ENCODE peak calls at places on chromosomes 7 and 10, in seven cellular contexts. F is colonic mucosa, B is GM13976, T is astrocyte of the cerebellum, S is B cell, Q is activated B cell treated with CpG ODN at 0.5 μM for 24 hours, I is lower leg skin. A is an unnamed sample.

GRCh38 chr7:123747089-123747488 is 1.7 kb downstream of the WASL start:
- DNase-seq in F (no peak), B (no peak), T (no peak), S (no peak), Q (no peak), I (no peak), A (peak)

GRCh38 chr10:62850646-62851045 is 34.5 kb upstream of the EGR2 start:
- DNase-seq in F (no peak), B (no peak), T (no peak), S (peak), Q (no peak), I (no peak), A (no peak)

GRCh38 chr7:43771128-43771527 is 12.6 kb downstream of the BLVRA start:
- DNase-seq in F (no peak), B (no peak), T (no peak), S (no peak), Q (no peak), I (no peak), A (no peak)

GRCh38 chr7:5766321-5766761 is 15.1 kb downstream of the RNF216 start:
- DNase-seq in F (no peak), B (no peak), T (peak), S (no peak), Q (no peak), I (no peak), A (no peak)

GRCh38 chr7:30173058-30173897 is 38.5 kb downstream of the MTURN start:
- DNase-seq in F (peak), B (no peak), T (peak), S (no peak), Q (no peak), I (peak), A (no peak)

GRCh38 chr7:130143986-130144618 is 61.1 kb downstream of the TMEM209 start:
- DNase-seq in F (peak), B (no peak), T (no peak), S (no peak), Q (no peak), I (peak), A (no peak)

GRCh38 chr7:158431941-158432347 is 155.7 kb downstream of the PTPRN2 start:
- DNase-seq in F (peak), B (no peak), T (peak), S (no peak), Q (no peak), I (peak), A (no peak)

GRCh38 chr10:126375926-126376554 is 12.2 kb downstream of the ADAM12 start:
- DNase-seq in F (no peak), B (no peak), T (no peak), S (no peak), Q (no peak), I (no peak), A (no peak)

GRCh38 chr7:32958046-32959025 is 1.1 kb downstream of the FKBP9 start:
- DNase-seq in F (peak), B (peak), T (no peak), S (no peak), Q (no peak), I (peak), A (no peak)

GRCh38 chr7:44912775-44913347 is 27.5 kb upstream of the PURB start:
- DNase-seq in F (no peak), B (no peak), T (no peak), S (no peak), Q (no peak), I (no peak), A (no peak)

GRCh38 chr7:28045592-28045991 is 135.0 kb downstream of the JAZF1 start:
- DNase-seq in F (no peak), B (no peak), T (no peak), S (no peak), Q (no peak), I (no peak), A (no peak)

GRCh38 chr7:28044825-28045224 is 135.8 kb downstream of the JAZF1 start:
- DNase-seq in F (no peak), B (no peak), T (no peak), S (no peak), Q (no peak), I (no peak), A (no peak)

GRCh38 chr7:28042721-28043120 is 137.9 kb downstream of the JAZF1 start:
- DNase-seq in F (no peak), B (no peak), T (no peak), S (no peak), Q (no peak), I (no peak), A (no peak)

GRCh38 chr7:28038175-28038855 is 142.3 kb downstream of the JAZF1 start:
- DNase-seq in F (no peak), B (no peak), T (no peak), S (no peak), Q (no peak), I (no peak), A (no peak)

DNA sequence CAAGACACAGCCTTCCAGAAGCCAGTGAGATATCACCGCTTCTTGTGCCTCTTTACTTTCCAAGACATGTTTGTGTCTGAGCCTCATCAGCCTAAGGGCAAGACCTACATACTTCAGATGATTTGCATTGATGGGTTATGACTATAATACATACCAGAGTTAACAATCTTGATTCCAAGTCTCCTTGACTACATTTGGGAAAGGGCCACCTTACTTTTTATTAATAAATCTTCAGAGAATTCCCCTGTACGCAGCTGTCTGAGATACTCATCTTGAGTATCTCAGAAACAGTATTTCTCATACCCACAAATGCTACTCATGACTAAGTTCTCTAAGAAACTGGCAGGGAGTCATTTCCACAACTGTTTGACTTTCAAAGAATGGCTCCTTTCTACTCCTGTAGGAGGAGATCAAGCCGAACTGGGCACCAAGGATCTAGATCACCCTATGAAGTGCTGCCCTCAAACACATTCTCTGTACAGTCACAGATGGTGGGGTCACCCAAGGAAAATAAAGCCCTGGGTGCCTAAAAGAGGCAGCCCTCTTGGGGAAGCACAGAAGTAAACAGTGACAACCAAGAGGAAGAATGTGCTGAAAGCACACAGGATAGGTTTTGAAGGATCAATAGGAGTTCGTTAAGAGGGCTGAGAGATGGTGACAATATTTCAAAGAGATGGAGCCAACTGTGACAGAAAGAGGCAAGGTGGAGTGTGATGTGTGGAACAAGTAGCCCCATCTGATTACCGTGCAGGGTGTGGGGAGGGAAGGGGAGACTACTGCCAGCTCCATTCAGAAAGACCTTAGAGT is 138.9 kb downstream of the JAZF1 start:
- DNase-seq in F (no peak), B (no peak), T (no peak), S (no peak), Q (no peak), I (no peak), A (no peak)
- TF ChIP-seq CTCF in F (no peak), B (no peak), T (no peak), S (no peak), Q (no peak), I (no peak), A (no peak)

GRCh38 chr10:16049050-16049449 is 188.7 kb upstream of the MINDY3 start:
- DNase-seq in F (no peak), B (no peak), T (no peak), S (no peak), Q (no peak), I (no peak), A (no peak)
- TF ChIP-seq CTCF in F (no peak), B (no peak), T (no peak), S (no peak), Q (no peak), I (no peak), A (no peak)

GRCh38 chr10:12633776-12634390 is 284.5 kb downstream of the CAMK1D start:
- DNase-seq in F (no peak), B (no peak), T (no peak), S (no peak), Q (no peak), I (peak), A (no peak)
- TF ChIP-seq CTCF in F (no peak), B (no peak), T (no peak), S (no peak), Q (no peak), I (no peak), A (no peak)

GRCh38 chr7:101390901-101391301 is 28.2 kb downstream of the COL26A1 start:
- DNase-seq in F (no peak), B (peak), T (no peak), S (peak), Q (peak), I (no peak), A (peak)
- TF ChIP-seq CTCF in F (no peak), B (no peak), T (no peak), S (no peak), Q (no peak), I (no peak), A (no peak)

DNA sequence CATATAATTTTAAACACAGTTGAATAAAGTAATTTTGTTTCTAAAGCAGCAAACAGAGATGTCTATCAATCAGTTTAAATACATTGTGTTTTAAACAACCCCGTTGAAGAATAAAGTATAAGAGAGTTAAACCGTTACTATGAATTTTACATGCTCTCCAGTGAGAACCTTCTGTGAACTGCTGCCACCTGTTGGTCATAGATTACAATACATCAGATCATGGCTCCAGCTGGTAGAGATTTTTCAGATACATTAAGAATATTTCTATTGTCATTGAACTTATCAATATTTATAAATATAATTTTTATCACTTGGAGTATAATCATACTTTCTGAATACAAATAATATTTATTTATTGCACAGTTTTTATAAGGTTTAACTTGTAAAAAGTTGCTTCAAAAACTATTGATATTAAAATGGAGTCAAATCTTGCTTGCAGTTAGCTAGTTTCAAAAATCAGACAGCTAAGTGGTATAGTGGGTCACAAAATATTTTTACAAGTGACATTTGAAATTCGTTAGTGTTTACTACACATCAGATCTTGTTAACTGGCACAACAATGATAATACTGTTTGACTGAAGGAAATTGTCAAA is 561.1 kb upstream of the PHF14 start:
- DNase-seq in F (peak), B (peak), T (peak), S (peak), Q (no peak), I (no peak), A (peak)
- TF ChIP-seq CTCF in F (peak), B (peak), T (peak), S (peak), Q (peak), I (no peak), A (peak)

DNA sequence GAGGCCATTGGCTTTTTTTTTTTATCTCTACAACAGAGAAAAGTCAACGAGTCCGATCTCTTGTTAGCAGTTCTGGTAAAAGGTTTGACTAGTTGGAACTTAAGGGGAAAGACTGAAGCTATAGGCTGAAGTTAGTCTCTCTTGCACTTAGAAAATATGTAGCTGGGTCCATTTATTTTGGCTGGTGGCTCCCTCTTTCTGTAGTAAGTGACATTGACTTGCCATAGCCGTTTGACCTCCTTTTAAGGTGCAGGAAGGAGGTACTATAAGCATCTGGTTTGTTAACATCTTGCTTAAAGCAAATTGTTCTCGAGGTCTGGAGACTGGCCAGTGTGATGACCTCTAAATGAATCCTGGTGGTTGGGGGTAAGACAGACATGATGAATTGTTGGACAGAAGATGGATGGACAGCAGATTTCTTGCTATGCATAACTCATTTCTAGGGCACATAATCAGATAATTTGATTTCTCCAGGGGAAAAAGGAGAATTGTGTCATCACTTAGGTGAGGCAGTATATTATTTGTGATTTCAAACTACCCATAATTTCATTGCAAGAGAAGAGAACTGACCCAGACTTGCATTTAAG is 356.3 kb upstream of the GALNT17 start:
- DNase-seq in F (no peak), B (peak), T (no peak), S (no peak), Q (no peak), I (no peak), A (no peak)
- TF ChIP-seq CTCF in F (no peak), B (no peak), T (peak), S (no peak), Q (no peak), I (no peak), A (peak)

GRCh38 chr10:78685466-78686163 is 383.2 kb upstream of the ZMIZ1 start:
- DNase-seq in F (no peak), B (no peak), T (no peak), S (no peak), Q (no peak), I (no peak), A (no peak)

GRCh38 chr10:78688221-78688944 is 380.4 kb upstream of the ZMIZ1 start:
- DNase-seq in F (no peak), B (no peak), T (no peak), S (no peak), Q (no peak), I (no peak), A (no peak)

GRCh38 chr10:78687616-78688015 is 381.1 kb upstream of the ZMIZ1 start:
- DNase-seq in F (no peak), B (no peak), T (no peak), S (no peak), Q (no peak), I (no peak), A (no peak)

GRCh38 chr10:78684954-78685353 is 383.8 kb upstream of the ZMIZ1 start:
- DNase-seq in F (no peak), B (no peak), T (no peak), S (no peak), Q (no peak), I (no peak), A (no peak)

DNA sequence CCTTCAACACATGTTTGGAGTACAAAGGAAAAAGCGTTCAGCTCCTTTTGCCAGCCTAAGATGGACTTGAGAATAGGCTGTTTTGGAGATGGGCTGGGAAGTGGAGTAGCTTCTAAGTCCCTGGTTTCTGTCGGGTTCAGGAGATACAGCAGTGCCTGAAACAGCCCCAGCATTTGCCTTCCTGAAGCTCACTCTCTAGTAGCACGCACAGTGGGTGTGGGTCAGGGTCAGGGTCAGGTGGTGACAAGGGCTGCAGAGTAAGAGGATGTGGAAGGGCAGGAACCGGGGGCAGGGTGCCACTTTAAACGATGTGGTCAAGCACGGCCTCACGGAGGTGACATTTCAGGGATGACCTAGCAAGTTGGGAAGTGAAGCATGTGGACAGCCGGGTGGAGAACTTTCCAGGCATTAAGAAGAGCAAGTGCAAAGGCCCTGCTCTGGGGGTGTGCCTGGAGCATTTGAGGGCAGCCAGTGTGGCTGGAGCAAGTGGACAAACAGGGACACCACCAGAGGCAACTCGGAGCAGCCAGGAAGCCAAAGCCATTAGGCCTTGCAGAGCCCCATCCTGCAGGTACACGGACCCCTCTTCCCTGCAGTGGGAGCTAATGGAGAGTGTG is 382.2 kb upstream of the ZMIZ1 start:
- DNase-seq in F (no peak), B (no peak), T (no peak), S (no peak), Q (no peak), I (no peak), A (no peak)
- TF ChIP-seq CTCF in F (no peak), B (no peak), T (no peak), S (no peak), Q (no peak), I (no peak), A (no peak)

GRCh38 chr7:90192876-90193765 is 18.4 kb upstream of the STEAP2 start:
- DNase-seq in F (no peak), B (no peak), T (no peak), S (no peak), Q (no peak), I (no peak), A (no peak)

GRCh38 chr7:90188281-90188680 is 23.3 kb upstream of the STEAP2 start:
- DNase-seq in F (peak), B (no peak), T (no peak), S (no peak), Q (no peak), I (no peak), A (no peak)

GRCh38 chr7:90190995-90191394 is 20.5 kb upstream of the STEAP2 start:
- DNase-seq in F (no peak), B (no peak), T (no peak), S (no peak), Q (no peak), I (no peak), A (no peak)

GRCh38 chr7:90194911-90195809 is 16.4 kb upstream of the STEAP2 start:
- DNase-seq in F (no peak), B (no peak), T (no peak), S (no peak), Q (no peak), I (no peak), A (no peak)

GRCh38 chr7:90191648-90192047 is 19.9 kb upstream of the STEAP2 start:
- DNase-seq in F (no peak), B (no peak), T (no peak), S (no peak), Q (no peak), I (no peak), A (no peak)
- TF ChIP-seq CTCF in F (no peak), B (no peak), T (no peak), S (no peak), Q (no peak), I (no peak), A (no peak)

DNA sequence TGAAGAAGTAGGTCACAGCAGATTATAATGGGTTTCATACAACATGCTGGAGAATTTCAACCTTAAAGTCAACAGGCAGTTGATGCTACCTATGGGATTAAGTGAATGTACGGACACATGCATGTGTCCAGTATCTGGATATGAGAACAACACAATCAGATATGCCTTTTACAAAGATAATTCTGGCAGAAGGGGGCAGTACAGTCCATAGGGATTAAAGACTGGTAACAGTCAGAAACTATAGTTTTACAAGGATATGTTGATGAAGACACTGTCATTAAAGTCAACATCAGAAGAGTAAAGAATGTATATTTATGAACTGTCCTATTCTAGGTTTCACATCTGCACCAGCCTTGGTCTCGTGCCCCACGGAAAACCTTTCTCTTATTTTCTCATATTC is 41.5 kb downstream of the ANKMY2 start:
- DNase-seq in F (no peak), B (no peak), T (no peak), S (no peak), Q (no peak), I (no peak), A (no peak)
- TF ChIP-seq CTCF in F (no peak), B (no peak), T (no peak), S (no peak), Q (no peak), I (no peak), A (no peak)